ENCODE peak calls at places on chromosome 11, in eight cellular contexts. One of them, this sample, is unnamed.

GRCh38 chr11:22512457-22512856 is 113.2 kb downstream of the FANCF start:
- DNase-seq in ovary: no peak
- DNase-seq in GM12892: no peak
- DNase-seq in A549: no peak
- DNase-seq in adrenal gland: no peak
- DNase-seq in testis: no peak
- DNase-seq in IMR-90: no peak
- DNase-seq in esophagus muscularis mucosa: no peak
- DNase-seq in this sample: no peak

GRCh38 chr11:3984896-3985295 is 109.7 kb upstream of the RRM1 start:
- DNase-seq in ovary: no peak
- DNase-seq in GM12892: no peak
- DNase-seq in A549: no peak
- DNase-seq in adrenal gland: no peak
- DNase-seq in testis: no peak
- DNase-seq in IMR-90: peak
- DNase-seq in esophagus muscularis mucosa: no peak
- DNase-seq in this sample: no peak

GRCh38 chr11:67118059-67118766 is 850 bp upstream of the KDM2A start:
- DNase-seq in ovary: no peak
- DNase-seq in GM12892: peak
- DNase-seq in A549: peak
- DNase-seq in adrenal gland: peak
- DNase-seq in testis: peak
- DNase-seq in IMR-90: no peak
- DNase-seq in esophagus muscularis mucosa: no peak
- DNase-seq in this sample: peak

GRCh38 chr11:17604913-17605230 is 57.8 kb downstream of the OTOG start:
- DNase-seq in ovary: no peak
- DNase-seq in GM12892: no peak
- DNase-seq in A549: no peak
- DNase-seq in adrenal gland: no peak
- DNase-seq in testis: no peak
- DNase-seq in IMR-90: no peak
- DNase-seq in esophagus muscularis mucosa: peak
- DNase-seq in this sample: peak

GRCh38 chr11:83713701-83714100 is 427.5 kb upstream of the CCDC90B start:
- DNase-seq in ovary: no peak
- DNase-seq in GM12892: no peak
- DNase-seq in A549: no peak
- DNase-seq in adrenal gland: peak
- DNase-seq in testis: no peak
- DNase-seq in IMR-90: peak
- DNase-seq in esophagus muscularis mucosa: no peak
- DNase-seq in this sample: no peak

GRCh38 chr11:45857834-45858492 is 10.7 kb downstream of the CRY2 start:
- DNase-seq in ovary: peak
- DNase-seq in GM12892: no peak
- DNase-seq in A549: no peak
- DNase-seq in adrenal gland: peak
- DNase-seq in testis: peak
- DNase-seq in IMR-90: peak
- DNase-seq in esophagus muscularis mucosa: no peak
- DNase-seq in this sample: peak

GRCh38 chr11:2526808-2527381 is 82.1 kb downstream of the KCNQ1 start:
- DNase-seq in ovary: peak
- DNase-seq in GM12892: peak
- DNase-seq in A549: no peak
- DNase-seq in adrenal gland: peak
- DNase-seq in testis: peak
- DNase-seq in IMR-90: no peak
- DNase-seq in esophagus muscularis mucosa: no peak
- DNase-seq in this sample: peak

GRCh38 chr11:128133501-128133900 is 453.9 kb downstream of the ETS1 start:
- DNase-seq in ovary: no peak
- DNase-seq in GM12892: no peak
- DNase-seq in A549: no peak
- DNase-seq in adrenal gland: no peak
- DNase-seq in testis: no peak
- DNase-seq in IMR-90: no peak
- DNase-seq in esophagus muscularis mucosa: no peak
- DNase-seq in this sample: no peak

GRCh38 chr11:119363081-119363861 is 16.8 kb upstream of the MFRP start:
- DNase-seq in ovary: peak
- DNase-seq in GM12892: no peak
- DNase-seq in A549: no peak
- DNase-seq in adrenal gland: peak
- DNase-seq in testis: no peak
- DNase-seq in IMR-90: no peak
- DNase-seq in esophagus muscularis mucosa: no peak
- DNase-seq in this sample: no peak
- TF ChIP-seq POLR2A in ovary: no peak
- TF ChIP-seq POLR2A in GM12892: no peak
- TF ChIP-seq POLR2A in A549: no peak
- TF ChIP-seq POLR2A in adrenal gland: peak
- TF ChIP-seq POLR2A in testis: no peak
- TF ChIP-seq POLR2A in IMR-90: no peak
- TF ChIP-seq POLR2A in esophagus muscularis mucosa: no peak
- TF ChIP-seq POLR2A in this sample: no peak

DNA sequence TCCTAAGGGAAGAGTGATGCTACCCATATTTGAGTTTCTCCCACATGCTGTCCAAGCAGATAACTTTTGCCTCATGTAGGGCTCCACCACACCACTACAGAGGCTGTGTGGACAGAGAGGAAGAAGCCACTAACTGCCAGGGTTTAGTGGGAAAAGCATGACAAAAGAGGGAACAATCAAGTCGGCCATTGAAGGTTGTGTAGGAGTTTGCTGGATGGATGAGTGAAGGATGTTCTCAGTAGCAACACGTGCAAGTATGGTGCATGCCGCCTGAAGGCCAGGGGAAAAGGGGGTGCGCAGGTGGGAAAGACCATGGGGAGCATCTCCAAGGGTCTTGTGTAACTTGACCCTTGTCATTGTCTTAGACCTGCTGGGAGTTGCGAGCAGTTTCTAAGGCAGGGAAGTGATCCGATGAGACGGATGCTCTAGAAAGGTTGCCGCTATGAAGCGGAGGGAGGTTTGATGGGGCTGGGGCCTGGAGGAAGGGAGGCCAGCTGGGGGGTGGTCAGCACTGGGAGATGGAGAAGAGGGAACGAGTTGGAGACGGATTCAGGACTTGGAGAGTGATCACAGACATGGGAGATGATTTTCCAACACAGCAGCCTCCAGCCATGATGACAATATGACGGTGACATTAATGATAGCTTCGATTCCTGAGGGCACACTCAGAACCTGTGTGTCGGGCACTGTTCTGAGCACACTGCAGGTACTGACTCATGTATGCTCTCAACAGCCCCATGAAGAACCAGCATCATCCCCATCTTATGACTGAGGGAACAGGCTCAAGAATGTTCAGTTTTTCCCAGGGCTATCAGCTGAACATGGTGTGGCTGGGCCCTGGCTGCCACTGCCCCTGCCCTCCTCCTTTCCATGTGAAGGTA is 53.7 kb downstream of the CD6 start:
- DNase-seq in ovary: no peak
- DNase-seq in GM12892: no peak
- DNase-seq in A549: no peak
- DNase-seq in adrenal gland: no peak
- DNase-seq in testis: no peak
- DNase-seq in IMR-90: no peak
- DNase-seq in esophagus muscularis mucosa: no peak
- DNase-seq in this sample: no peak
- TF ChIP-seq POLR2A in ovary: no peak
- TF ChIP-seq POLR2A in GM12892: no peak
- TF ChIP-seq POLR2A in A549: no peak
- TF ChIP-seq POLR2A in adrenal gland: no peak
- TF ChIP-seq POLR2A in testis: no peak
- TF ChIP-seq POLR2A in IMR-90: no peak
- TF ChIP-seq POLR2A in esophagus muscularis mucosa: no peak
- TF ChIP-seq POLR2A in this sample: no peak

DNA sequence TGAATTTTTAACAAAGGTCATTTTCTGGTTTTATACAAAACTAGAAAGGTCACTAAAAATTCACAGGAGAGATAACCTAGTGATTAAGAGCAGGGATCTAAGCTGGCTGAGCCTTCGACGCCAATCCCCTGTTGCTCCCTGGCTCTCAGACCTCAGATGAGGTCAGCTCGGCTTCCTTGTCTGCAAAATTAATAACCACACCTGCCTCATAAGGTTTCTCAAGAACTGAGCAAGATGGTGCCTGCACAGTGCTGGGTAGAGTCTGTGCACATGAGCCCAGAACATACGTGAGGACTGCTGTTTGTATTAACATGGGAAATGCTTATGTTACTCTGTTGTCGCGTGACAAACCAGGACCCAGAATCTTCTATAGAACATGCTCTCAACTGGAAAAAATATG is 24.4 kb upstream of the CD5 start:
- DNase-seq in ovary: no peak
- DNase-seq in GM12892: no peak
- DNase-seq in A549: no peak
- DNase-seq in adrenal gland: no peak
- DNase-seq in testis: no peak
- DNase-seq in IMR-90: no peak
- DNase-seq in esophagus muscularis mucosa: no peak
- DNase-seq in this sample: no peak
- TF ChIP-seq POLR2A in ovary: no peak
- TF ChIP-seq POLR2A in GM12892: no peak
- TF ChIP-seq POLR2A in A549: no peak
- TF ChIP-seq POLR2A in adrenal gland: no peak
- TF ChIP-seq POLR2A in testis: no peak
- TF ChIP-seq POLR2A in IMR-90: no peak
- TF ChIP-seq POLR2A in esophagus muscularis mucosa: no peak
- TF ChIP-seq POLR2A in this sample: no peak

GRCh38 chr11:65718964-65719492 is 1.6 kb downstream of the RNASEH2C start:
- DNase-seq in ovary: peak
- DNase-seq in GM12892: no peak
- DNase-seq in A549: no peak
- DNase-seq in adrenal gland: peak
- DNase-seq in testis: peak
- DNase-seq in IMR-90: peak
- DNase-seq in esophagus muscularis mucosa: no peak
- DNase-seq in this sample: no peak

GRCh38 chr11:65717906-65718305 is 2.7 kb downstream of the RNASEH2C start:
- DNase-seq in ovary: no peak
- DNase-seq in GM12892: no peak
- DNase-seq in A549: no peak
- DNase-seq in adrenal gland: no peak
- DNase-seq in testis: no peak
- DNase-seq in IMR-90: no peak
- DNase-seq in esophagus muscularis mucosa: no peak
- DNase-seq in this sample: no peak

GRCh38 chr11:65718531-65718930 is 2.1 kb downstream of the RNASEH2C start:
- DNase-seq in ovary: no peak
- DNase-seq in GM12892: no peak
- DNase-seq in A549: no peak
- DNase-seq in adrenal gland: no peak
- DNase-seq in testis: no peak
- DNase-seq in IMR-90: no peak
- DNase-seq in esophagus muscularis mucosa: no peak
- DNase-seq in this sample: peak

GRCh38 chr11:65720237-65720934 is at the start of gene RNASEH2C:
- DNase-seq in ovary: peak
- DNase-seq in GM12892: peak
- DNase-seq in A549: peak
- DNase-seq in adrenal gland: peak
- DNase-seq in testis: peak
- DNase-seq in IMR-90: peak
- DNase-seq in esophagus muscularis mucosa: peak
- DNase-seq in this sample: peak

DNA sequence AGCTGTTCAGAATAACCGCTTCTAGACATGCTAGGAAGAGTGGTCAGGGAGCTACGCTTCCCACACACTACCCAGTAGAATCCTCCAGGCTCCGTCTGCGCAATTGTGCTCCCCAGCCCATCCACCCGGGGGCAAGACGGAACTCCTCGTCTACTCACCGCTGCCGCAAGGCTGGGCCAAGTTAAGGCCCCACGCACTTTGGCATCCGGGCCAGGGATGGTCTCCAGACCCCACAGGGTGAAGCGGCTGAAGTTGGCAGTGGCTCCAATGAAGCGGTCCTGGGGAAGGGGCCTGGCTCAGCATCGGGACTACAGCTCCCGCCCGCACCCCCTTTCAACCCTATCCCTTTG is 736 bp downstream of the RNASEH2C start:
- DNase-seq in ovary: peak
- DNase-seq in GM12892: no peak
- DNase-seq in A549: no peak
- DNase-seq in adrenal gland: no peak
- DNase-seq in testis: no peak
- DNase-seq in IMR-90: peak
- DNase-seq in esophagus muscularis mucosa: no peak
- DNase-seq in this sample: no peak
- TF ChIP-seq POLR2A in ovary: no peak
- TF ChIP-seq POLR2A in GM12892: no peak
- TF ChIP-seq POLR2A in A549: no peak
- TF ChIP-seq POLR2A in adrenal gland: no peak
- TF ChIP-seq POLR2A in testis: no peak
- TF ChIP-seq POLR2A in IMR-90: no peak
- TF ChIP-seq POLR2A in esophagus muscularis mucosa: no peak
- TF ChIP-seq POLR2A in this sample: no peak

GRCh38 chr11:107836811-107837210 is 21.8 kb downstream of the SLC35F2 start:
- DNase-seq in ovary: no peak
- DNase-seq in GM12892: no peak
- DNase-seq in A549: no peak
- DNase-seq in adrenal gland: no peak
- DNase-seq in testis: no peak
- DNase-seq in IMR-90: no peak
- DNase-seq in esophagus muscularis mucosa: no peak
- DNase-seq in this sample: no peak
- TF ChIP-seq POLR2A in ovary: no peak
- TF ChIP-seq POLR2A in GM12892: no peak
- TF ChIP-seq POLR2A in A549: no peak
- TF ChIP-seq POLR2A in adrenal gland: no peak
- TF ChIP-seq POLR2A in testis: no peak
- TF ChIP-seq POLR2A in IMR-90: no peak
- TF ChIP-seq POLR2A in esophagus muscularis mucosa: no peak
- TF ChIP-seq POLR2A in this sample: no peak

GRCh38 chr11:7670631-7671030 is 2.7 kb downstream of the CYB5R2 start:
- DNase-seq in ovary: no peak
- DNase-seq in GM12892: no peak
- DNase-seq in A549: no peak
- DNase-seq in adrenal gland: no peak
- DNase-seq in testis: no peak
- DNase-seq in IMR-90: no peak
- DNase-seq in esophagus muscularis mucosa: no peak
- DNase-seq in this sample: no peak
- TF ChIP-seq POLR2A in ovary: no peak
- TF ChIP-seq POLR2A in GM12892: no peak
- TF ChIP-seq POLR2A in A549: no peak
- TF ChIP-seq POLR2A in adrenal gland: no peak
- TF ChIP-seq POLR2A in testis: no peak
- TF ChIP-seq POLR2A in IMR-90: no peak
- TF ChIP-seq POLR2A in esophagus muscularis mucosa: no peak
- TF ChIP-seq POLR2A in this sample: no peak

This sample was measured in lower leg skin.